ENCODE peak calls at places on chromosomes 5 and 9, in five cellular contexts. X, Y, G, R and S are unnamed samples.
A peak's percentile ranks its signal among the peaks of the same experiment; 100 is the strongest.

GRCh38 chr5:56567278-56567677 is 248.1 kb upstream of the MAP3K1 start:
- DNase-seq in G (no peak), R (no peak), Y (no peak), X (no peak), S (no peak)

GRCh38 chr5:4572713-4573112 is 567.4 kb upstream of the ADAMTS16 start:
- DNase-seq in R (no peak), G (no peak), X (no peak), Y (no peak), S (no peak)

GRCh38 chr5:71887680-71888079 is 168.6 kb downstream of the CARTPT start:
- DNase-seq in Y (no peak), G (no peak), X (no peak), R (peak; percentile 70), S (no peak)

GRCh38 chr9:136328622-136329041 is 1.3 kb downstream of the GPSM1 start:
- DNase-seq in R (no peak), G (no peak), X (no peak), Y (no peak), S (no peak)

GRCh38 chr9:35490155-35490909 is 421 bp downstream of the RUSC2 start:
- DNase-seq in G (no peak), X (no peak), Y (peak; percentile 82), R (no peak), S (peak; percentile 87)

GRCh38 chr9:92120138-92120537 is 4.9 kb upstream of the SPTLC1 start:
- DNase-seq in Y (no peak), R (no peak), X (no peak), G (no peak), S (no peak)

GRCh38 chr9:100220936-100221335 is 121.9 kb downstream of the INVS start:
- DNase-seq in R (no peak), X (no peak), G (no peak), Y (no peak), S (no peak)

GRCh38 chr9:77016526-77017504 is 2.6 kb upstream of the FOXB2 start:
- DNase-seq in G (no peak), R (no peak), Y (no peak), X (no peak), S (no peak)

GRCh38 chr9:89407070-89407469 is 88.8 kb downstream of the SECISBP2 start:
- DNase-seq in X (no peak), Y (no peak), R (no peak), G (no peak), S (no peak)

GRCh38 chr5:160342413-160342941 is 27.9 kb downstream of the C1QTNF2 start:
- DNase-seq in X (no peak), G (no peak), R (no peak), Y (no peak), S (no peak)

GRCh38 chr9:22037954-22038690 is 29.0 kb upstream of the CDKN2B start:
- DNase-seq in X (no peak), Y (no peak), G (no peak), R (no peak), S (no peak)

GRCh38 chr9:133869674-133870419 is 122.3 kb downstream of the VAV2 start:
- DNase-seq in G (no peak), R (no peak), X (no peak), Y (no peak), S (no peak)

GRCh38 chr5:170892201-170892600 is 30.4 kb downstream of the RANBP17 start:
- DNase-seq in Y (no peak), R (no peak), G (no peak), X (no peak), S (no peak)

GRCh38 chr5:142740474-142740873 is 29.7 kb upstream of the ARHGAP26 start:
- DNase-seq in G (no peak), R (peak; percentile 88), Y (no peak), X (no peak), S (no peak)

GRCh38 chr9:15763371-15763770 is 210.5 kb downstream of the CCDC171 start:
- DNase-seq in X (no peak), Y (no peak), R (no peak), G (no peak), S (no peak)

GRCh38 chr5:6837519-6838110 is 124.4 kb downstream of the TENT4A start:
- DNase-seq in Y (no peak), X (no peak), R (no peak), G (peak; percentile 18), S (no peak)

GRCh38 chr5:175214152-175214551 is 229.8 kb downstream of the DRD1 start:
- DNase-seq in G (no peak), X (no peak), R (no peak), Y (peak; percentile 91), S (no peak)

GRCh38 chr5:50984628-50985027 is 318.2 kb downstream of the PARP8 start:
- DNase-seq in R (no peak), X (no peak), Y (no peak), G (no peak), S (no peak)

GRCh38 chr5:132905938-132906337 is 32.5 kb downstream of the LEAP2 start:
- DNase-seq in R (peak; percentile 79), X (no peak), G (no peak), Y (no peak), S (no peak)

GRCh38 chr5:73966411-73966810 is 340.4 kb downstream of the ARHGEF28 start:
- DNase-seq in X (no peak), G (no peak), Y (no peak), R (no peak), S (no peak)

GRCh38 chr9:125522328-125522725 is 184.7 kb downstream of the MAPKAP1 start:
- DNase-seq in Y (no peak), R (no peak), X (no peak), G (no peak), S (no peak)

GRCh38 chr9:2623046-2623865 is 1.7 kb downstream of the VLDLR start:
- DNase-seq in X (no peak), Y (peak; percentile 89), G (no peak), R (peak; percentile 33), S (peak; percentile 79)

GRCh38 chr9:93574091-93574899 is 2.1 kb upstream of the PHF2 start:
- DNase-seq in R (no peak), G (no peak), X (no peak), Y (no peak), S (no peak)

GRCh38 chr5:179288101-179288808 is 57.0 kb downstream of the ADAMTS2 start:
- DNase-seq in R (no peak), Y (peak; percentile 75), G (no peak), X (no peak), S (peak; percentile 44)

GRCh38 chr5:113140837-113141661 is 164.5 kb downstream of the DCP2 start:
- DNase-seq in Y (no peak), X (no peak), G (no peak), R (no peak), S (no peak)

DNA sequence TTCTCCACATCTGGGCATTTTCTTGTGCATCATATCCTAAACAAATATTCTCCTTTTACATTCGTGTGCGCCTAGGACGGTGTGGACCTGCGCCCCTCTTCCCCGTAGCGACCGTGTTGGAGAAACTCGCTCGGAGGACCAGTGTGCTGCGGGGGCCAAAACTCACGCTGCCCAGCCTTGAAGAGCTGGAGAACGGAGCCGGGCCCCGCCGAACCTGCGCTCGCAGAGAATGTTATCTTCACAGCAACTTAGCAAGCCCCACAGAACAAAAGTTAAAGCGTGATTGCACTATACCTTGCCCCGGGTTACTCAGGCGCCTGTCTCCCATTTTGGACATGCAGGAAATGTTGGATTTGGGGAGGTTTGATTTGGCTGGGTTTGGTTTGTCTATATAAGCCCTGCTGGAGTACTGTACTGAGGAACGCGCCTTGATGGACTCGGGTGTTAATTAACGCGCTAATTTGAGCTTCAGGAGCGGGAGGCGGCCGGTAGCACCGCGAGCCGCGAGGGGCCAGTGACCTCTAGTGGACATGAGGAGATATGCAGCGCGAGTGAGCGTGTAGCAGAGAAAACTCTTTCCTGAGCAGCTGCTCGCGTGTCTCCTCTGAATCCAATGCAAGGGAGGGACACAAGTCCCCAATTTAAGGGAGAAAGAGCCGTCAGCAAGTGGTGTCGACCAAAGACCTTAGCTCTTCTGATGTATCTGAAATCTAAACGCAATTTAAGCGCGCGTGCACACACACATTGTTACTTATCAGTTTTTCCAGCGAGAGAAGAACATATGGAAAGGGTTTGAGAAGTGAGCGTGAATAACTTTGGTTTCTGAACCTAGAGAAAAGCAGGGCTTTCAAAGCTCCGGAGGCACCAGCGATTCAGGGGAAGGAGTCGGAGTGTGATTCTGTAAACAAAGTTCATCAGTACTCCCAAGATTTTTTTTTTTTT is 192.1 kb downstream of the MEF2C start:
- DNase-seq in G (no peak), R (peak; percentile 7), Y (peak; percentile 90), X (peak; percentile 48), S (peak; percentile 73)
- H3K4me3 ChIP-seq in G (no peak overlapping the region), R (no peak overlapping the region), Y (peak overlapping the region; percentile 22), X (no peak overlapping the region), S (no peak overlapping the region)

DNA sequence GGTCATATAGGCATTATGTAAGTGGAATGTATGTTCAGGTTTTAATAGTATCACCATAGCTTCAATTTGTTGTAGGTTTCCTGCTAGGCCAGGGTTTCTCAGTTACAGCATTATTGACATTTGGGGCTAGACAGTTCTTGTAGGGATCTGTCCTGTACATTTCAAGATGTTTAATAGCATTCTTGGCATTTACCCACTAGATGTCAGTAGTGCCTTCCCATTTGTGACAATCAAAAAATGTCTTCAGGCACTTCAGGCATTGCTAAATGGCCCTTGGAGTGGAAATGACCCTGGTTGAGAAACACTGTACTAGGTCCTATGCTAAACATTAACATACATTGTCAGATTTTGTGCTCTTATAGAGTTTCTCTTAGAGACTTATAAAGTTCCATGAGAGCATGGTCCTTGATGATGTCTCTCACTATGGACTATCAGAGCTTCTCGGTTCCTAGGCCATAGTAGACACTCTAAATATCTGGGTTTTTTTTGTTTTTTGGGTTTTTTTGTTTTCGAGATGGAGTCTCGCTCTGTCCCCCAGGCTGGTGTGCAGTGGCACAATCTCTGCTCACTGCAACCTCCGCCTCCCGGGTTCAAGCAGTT is 1.4 kb downstream of the KIF20A start:
- DNase-seq in G (no peak), Y (no peak), X (no peak), R (peak; percentile 73), S (no peak)
- H3K27ac ChIP-seq in G (no peak overlapping the region), Y (no peak overlapping the region), X (no peak overlapping the region), R (peak overlapping the region; percentile 96), S (no peak overlapping the region)

DNA sequence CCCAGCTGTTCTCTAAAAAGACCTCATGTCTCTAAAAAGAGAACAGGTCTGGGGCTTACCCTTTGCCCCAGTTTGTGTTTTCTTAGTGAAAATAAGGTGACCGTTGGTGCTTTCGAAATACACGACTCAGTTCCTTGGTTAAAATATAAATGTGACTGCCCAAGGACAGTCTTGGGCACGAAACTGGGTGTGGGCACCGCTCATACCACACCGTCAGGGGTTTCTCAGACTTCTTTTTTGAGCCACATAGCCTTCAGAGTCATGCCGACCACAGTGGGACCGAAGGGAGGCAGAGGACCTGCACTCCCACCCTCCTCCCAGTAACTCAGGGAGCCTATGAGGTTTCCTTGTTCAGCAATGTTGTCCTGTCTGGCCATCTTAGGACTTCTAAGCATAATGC is 6.5 kb downstream of the SNX18 start:
- DNase-seq in R (no peak), G (no peak), X (no peak), Y (no peak), S (no peak)
- H3K4me3 ChIP-seq in R (no peak overlapping the region), G (no peak overlapping the region), X (no peak overlapping the region), Y (peak overlapping the region; percentile 78), S (peak overlapping the region; percentile 20)

DNA sequence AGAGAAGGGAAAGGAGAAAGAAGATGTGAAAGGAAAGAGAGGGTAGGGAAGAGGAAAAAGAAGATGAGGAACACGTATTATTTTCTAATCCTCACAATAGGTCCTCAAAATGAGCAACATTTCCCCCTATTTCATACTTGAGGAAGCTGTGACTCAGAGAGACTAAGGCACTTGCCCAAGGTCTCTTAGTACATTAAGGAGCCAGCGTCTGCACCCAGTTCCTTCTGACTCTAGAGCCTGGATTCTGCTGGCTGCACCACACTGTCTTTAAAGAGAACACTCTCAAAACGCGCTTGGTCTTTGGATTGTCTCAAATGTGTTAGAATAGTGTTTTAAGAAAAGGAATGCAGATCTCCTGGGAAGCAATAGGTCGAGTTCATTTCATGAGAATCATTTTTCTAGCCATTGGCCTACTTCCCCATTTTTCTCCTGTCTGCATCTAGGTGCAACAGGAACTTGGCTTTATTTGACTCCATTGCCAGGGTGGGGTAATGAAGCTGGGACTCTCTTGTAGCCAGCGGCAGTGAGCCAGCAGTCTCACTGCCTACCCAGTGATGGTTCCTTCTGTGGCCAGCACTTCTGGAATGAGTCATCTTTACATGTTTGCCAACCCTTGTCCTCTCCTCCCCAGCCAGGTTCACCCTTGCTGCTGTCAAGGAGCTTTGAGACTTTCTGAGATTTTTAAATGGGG is 82.6 kb downstream of the DOCK8 start:
- DNase-seq in X (no peak), G (no peak), R (no peak), Y (no peak), S (peak; percentile 73)
- H3K27ac ChIP-seq in X (no peak overlapping the region), G (no peak overlapping the region), R (no peak overlapping the region), Y (no peak overlapping the region), S (no peak overlapping the region)